ENCODE peak calls at places on chromosome 19, in eight cellular contexts. U, A, W, X, D, F, K and Z are unnamed samples.

GRCh38 chr19:34172661-34173144 is 399 bp downstream of the LSM14A start:
- DNase-seq in U (no peak), A (no peak), W (no peak), X (no peak), D (no peak), F (no peak), K (no peak), Z (no peak)

GRCh38 chr19:18660051-18660910 is 23.2 kb upstream of the CRTC1 start:
- DNase-seq in U (no peak), A (no peak), W (no peak), X (no peak), D (peak; percentile 60), F (no peak), K (no peak), Z (no peak)

GRCh38 chr19:45782820-45783785 is 813 bp upstream of the DMPK start:
- DNase-seq in U (no peak), A (no peak), W (no peak), X (no peak), D (no peak), F (no peak), K (no peak), Z (no peak)

GRCh38 chr19:8022275-8022674 is 16.8 kb upstream of the ELAVL1 start:
- DNase-seq in U (no peak), A (no peak), W (no peak), X (no peak), D (peak; percentile 64), F (no peak), K (no peak), Z (no peak)

GRCh38 chr19:36225219-36225892 is 10.4 kb downstream of the ZNF146 start:
- DNase-seq in U (no peak), A (peak; percentile 72), W (no peak), X (no peak), D (no peak), F (no peak), K (no peak), Z (no peak)

GRCh38 chr19:38666662-38667448 is 19.4 kb downstream of the ACTN4 start:
- DNase-seq in U (no peak), A (peak; percentile 90), W (no peak), X (no peak), D (no peak), F (no peak), K (no peak), Z (no peak)

GRCh38 chr19:7778081-7778480 is 15.0 kb downstream of the CLEC4M start:
- DNase-seq in U (no peak), A (no peak), W (no peak), X (no peak), D (no peak), F (no peak), K (no peak), Z (no peak)

GRCh38 chr19:33771308-33772101 is 25.2 kb upstream of the KCTD15 start:
- DNase-seq in U (peak; percentile 82), A (peak; percentile 51), W (no peak), X (peak; percentile 89), D (peak; percentile 82), F (peak; percentile 50), K (no peak), Z (no peak)

GRCh38 chr19:5298502-5298901 is 42.1 kb downstream of the PTPRS start:
- DNase-seq in U (no peak), A (no peak), W (no peak), X (no peak), D (no peak), F (no peak), K (no peak), Z (no peak)

GRCh38 chr19:32387701-32388392 is 17.7 kb upstream of the DPY19L3 start:
- DNase-seq in U (no peak), A (no peak), W (no peak), X (no peak), D (no peak), F (no peak), K (no peak), Z (no peak)

GRCh38 chr19:38017504-38018150 is 110.6 kb downstream of the SIPA1L3 start:
- DNase-seq in U (no peak), A (no peak), W (no peak), X (no peak), D (no peak), F (no peak), K (no peak), Z (no peak)

GRCh38 chr19:38837656-38838121 is 6.1 kb upstream of the ECH1 start:
- DNase-seq in U (no peak), A (no peak), W (no peak), X (no peak), D (no peak), F (peak; percentile 65), K (no peak), Z (no peak)

GRCh38 chr19:32837531-32837930 is 32.0 kb downstream of the SLC7A9 start:
- DNase-seq in U (no peak), A (no peak), W (no peak), X (no peak), D (no peak), F (no peak), K (no peak), Z (no peak)

GRCh38 chr19:30224689-30225606 is 147.2 kb upstream of the ZNF536 start:
- DNase-seq in U (peak; percentile 44), A (no peak), W (no peak), X (no peak), D (no peak), F (no peak), K (no peak), Z (no peak)

GRCh38 chr19:37243206-37243632 is 25.2 kb downstream of the ZNF383 start:
- DNase-seq in U (no peak), A (no peak), W (no peak), X (no peak), D (no peak), F (no peak), K (no peak), Z (no peak)

GRCh38 chr19:34337747-34338146 is 27.2 kb upstream of the GPI start:
- DNase-seq in U (no peak), A (no peak), W (no peak), X (no peak), D (no peak), F (no peak), K (no peak), Z (no peak)

GRCh38 chr19:10760268-10760944 is 42.5 kb downstream of the DNM2 start:
- DNase-seq in U (no peak), A (no peak), W (peak; percentile 46), X (no peak), D (peak; percentile 57), F (no peak), K (no peak), Z (no peak)

GRCh38 chr19:1446713-1447564 is 3.0 kb upstream of the APC2 start:
- DNase-seq in U (peak; percentile 68), A (no peak), W (no peak), X (peak; percentile 88), D (peak; percentile 57), F (no peak), K (no peak), Z (no peak)
- TF ChIP-seq EZH2 in U (no peak), A (peak; percentile 99), W (no peak), X (no peak), D (no peak), F (peak; percentile 39), K (no peak), Z (no peak)

GRCh38 chr19:3149526-3150505 is 14.0 kb downstream of the GNA15 start:
- DNase-seq in U (peak; percentile 49), A (no peak), W (no peak), X (no peak), D (no peak), F (no peak), K (no peak), Z (no peak)

GRCh38 chr19:3145909-3146676 is 10.3 kb downstream of the GNA15 start:
- DNase-seq in U (no peak), A (no peak), W (no peak), X (no peak), D (no peak), F (no peak), K (no peak), Z (no peak)

GRCh38 chr19:3149089-3149488 is 13.3 kb downstream of the GNA15 start:
- DNase-seq in U (no peak), A (no peak), W (no peak), X (no peak), D (no peak), F (no peak), K (no peak), Z (no peak)

GRCh38 chr19:3148503-3148902 is 12.7 kb downstream of the GNA15 start:
- DNase-seq in U (no peak), A (no peak), W (no peak), X (no peak), D (no peak), F (no peak), K (no peak), Z (no peak)

GRCh38 chr19:3146677-3147100 is 10.9 kb downstream of the GNA15 start:
- DNase-seq in U (peak; percentile 58), A (no peak), W (no peak), X (peak; percentile 96), D (peak; percentile 71), F (peak; percentile 21), K (no peak), Z (no peak)
- H3K27ac ChIP-seq in U (no peak overlapping the region), A (no peak overlapping the region), W (no peak overlapping the region), X (no peak overlapping the region), D (no peak overlapping the region), F (no peak overlapping the region), K (no peak overlapping the region), Z (no peak overlapping the region)

GRCh38 chr19:1845642-1846041 is 2.6 kb downstream of the REXO1 start:
- DNase-seq in U (no peak), A (no peak), W (no peak), X (no peak), D (no peak), F (no peak), K (no peak), Z (no peak)

GRCh38 chr19:1841209-1841924 is 6.9 kb downstream of the REXO1 start:
- DNase-seq in U (no peak), A (no peak), W (no peak), X (no peak), D (peak; percentile 47), F (no peak), K (no peak), Z (no peak)

GRCh38 chr19:1844536-1845515 is 3.5 kb downstream of the REXO1 start:
- DNase-seq in U (no peak), A (no peak), W (no peak), X (no peak), D (no peak), F (no peak), K (no peak), Z (no peak)

GRCh38 chr19:1843116-1843515 is 5.2 kb downstream of the REXO1 start:
- DNase-seq in U (no peak), A (no peak), W (no peak), X (no peak), D (no peak), F (no peak), K (no peak), Z (no peak)

GRCh38 chr19:1843646-1844394 is 4.5 kb downstream of the REXO1 start:
- DNase-seq in U (peak; percentile 73), A (no peak), W (no peak), X (no peak), D (no peak), F (no peak), K (no peak), Z (no peak)
- TF ChIP-seq POLR2AphosphoS5 in U (no peak), A (no peak), W (no peak), X (no peak), D (peak; percentile 33), F (no peak), K (peak; percentile 49), Z (no peak)

DNA sequence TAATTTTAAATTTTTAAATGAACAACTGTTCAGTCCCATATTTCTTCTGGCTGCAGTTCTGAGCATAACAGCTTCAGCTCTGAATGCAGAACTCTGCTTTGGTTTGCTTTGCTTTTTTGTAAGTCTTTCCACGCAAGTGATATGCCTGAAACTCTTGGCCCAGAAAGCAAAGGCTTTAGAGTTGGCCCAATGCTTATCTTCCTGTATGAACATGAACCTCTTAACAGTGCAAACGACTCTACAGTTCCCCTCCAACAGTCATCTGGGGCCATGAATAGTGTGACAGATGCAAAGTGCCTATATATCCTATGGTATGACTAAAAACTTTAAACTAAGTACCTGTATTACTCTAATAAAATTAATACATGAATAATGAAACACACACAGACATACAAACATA is 14.7 kb downstream of the ZNF112 start:
- DNase-seq in U (no peak), A (no peak), W (no peak), X (no peak), D (no peak), F (no peak), K (no peak), Z (no peak)
- TF ChIP-seq EZH2 in U (no peak), A (no peak), W (no peak), X (no peak), D (no peak), F (no peak), K (no peak), Z (no peak)